ENCODE peak calls at places on chromosomes 4 and X, in five cellular contexts. R is HepG2, N is IMR-90, V is H1, K is HCT116. Z is an unnamed sample.

GRCh38 chr4:94412019-94413017 is 39.4 kb upstream of the PDLIM5 start:
- DNase-seq in R (peak), N (peak), V (no peak), K (peak), Z (peak)

GRCh38 chrX:153782871-153783270 is 2.0 kb downstream of the SRPK3 start:
- DNase-seq in R (no peak), N (no peak), V (no peak), K (no peak), Z (no peak)

GRCh38 chr4:13640149-13640671 is 12.7 kb upstream of the BOD1L1 start:
- DNase-seq in R (no peak), N (peak), V (no peak), K (no peak), Z (peak)

GRCh38 chr4:3287972-3288570 is 4.8 kb upstream of the RGS12 start:
- DNase-seq in R (no peak), N (no peak), V (peak), K (no peak), Z (no peak)

GRCh38 chrX:77510007-77510406 is 62.8 kb downstream of the FGF16 start:
- DNase-seq in R (no peak), N (peak), V (no peak), K (no peak), Z (no peak)

GRCh38 chr4:118968006-118968405 is 79.4 kb downstream of the SYNPO2 start:
- DNase-seq in R (no peak), N (peak), V (no peak), K (no peak), Z (no peak)

GRCh38 chr4:187798385-187798784 is 197.2 kb upstream of the ZFP42 start:
- DNase-seq in R (no peak), N (no peak), V (no peak), K (no peak), Z (no peak)

GRCh38 chr4:81032805-81033684 is 2.5 kb downstream of the BMP3 start:
- DNase-seq in R (no peak), N (peak), V (no peak), K (no peak), Z (no peak)

GRCh38 chr4:88382621-88383020 is 4.0 kb downstream of the HERC6 start:
- DNase-seq in R (no peak), N (no peak), V (no peak), K (no peak), Z (no peak)

GRCh38 chrX:39969099-39969825 is 128.5 kb downstream of the BCOR start:
- DNase-seq in R (no peak), N (no peak), V (peak), K (no peak), Z (no peak)

GRCh38 chrX:8374041-8374825 is 90.4 kb upstream of the VCX3B start:
- DNase-seq in R (no peak), N (no peak), V (no peak), K (no peak), Z (no peak)

GRCh38 chr4:83124079-83124780 is 9.7 kb upstream of the PLAC8 start:
- DNase-seq in R (no peak), N (peak), V (no peak), K (no peak), Z (no peak)

GRCh38 chr4:86757468-86757867 is 91.7 kb downstream of the SLC10A6 start:
- DNase-seq in R (no peak), N (no peak), V (no peak), K (no peak), Z (no peak)

GRCh38 chr4:76301068-76301774 is 5.3 kb upstream of the STBD1 start:
- DNase-seq in R (peak), N (peak), V (no peak), K (peak), Z (peak)

DNA sequence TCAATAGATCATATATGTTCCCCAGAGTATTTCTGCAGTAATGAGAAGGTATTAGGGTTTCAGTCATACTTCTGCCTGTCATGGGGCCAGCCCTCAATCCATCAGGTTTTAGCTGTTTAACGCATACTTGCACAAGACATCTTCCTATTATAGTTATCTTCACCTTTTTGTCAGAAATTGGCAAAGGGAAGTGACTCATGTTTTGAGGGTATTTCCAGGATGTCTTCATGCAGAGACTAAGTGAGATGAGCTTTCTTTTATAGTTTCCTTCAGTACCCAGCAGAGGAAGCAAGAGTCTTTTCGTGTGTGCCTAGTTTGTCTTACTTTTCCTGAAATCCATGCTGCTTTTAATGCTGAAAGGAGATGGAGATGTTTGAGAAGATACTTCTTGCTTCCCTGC is 9.5 kb downstream of the CSTF2 start:
- DNase-seq in R (no peak), N (peak), V (no peak), K (no peak), Z (no peak)
- TF ChIP-seq RAD21 in R (no peak), N (peak), V (no peak), K (no peak), Z (no peak)

DNA sequence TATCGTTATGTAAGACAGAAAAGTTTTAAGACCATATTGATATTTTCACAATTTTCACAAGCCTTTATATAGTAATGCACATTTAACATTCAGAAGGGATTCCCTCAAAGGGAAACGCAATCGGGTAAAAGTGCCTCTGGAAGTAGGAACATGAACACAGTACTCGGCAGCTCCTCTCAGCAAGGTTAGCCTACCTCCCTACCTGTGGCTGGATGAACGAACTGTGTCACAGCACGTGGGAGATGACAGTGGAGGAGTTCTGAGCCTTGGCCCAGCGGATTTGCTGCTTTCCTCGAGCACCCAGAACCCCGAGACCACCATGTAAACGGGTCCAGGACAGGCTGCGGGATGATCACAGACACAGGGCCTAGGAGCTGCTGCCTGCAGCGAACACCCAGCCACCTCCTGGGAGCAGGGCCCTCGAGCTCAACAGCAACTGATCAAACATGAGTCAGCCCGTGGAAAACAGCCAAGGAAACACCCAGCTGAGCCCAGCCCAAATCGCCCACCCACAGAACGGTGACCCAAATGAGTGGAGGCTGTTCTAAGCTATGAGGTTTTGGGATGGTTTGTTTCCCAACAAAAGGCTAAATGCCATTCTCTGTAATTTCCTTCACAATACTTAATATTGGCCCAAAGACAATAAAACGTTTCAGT is 30.4 kb downstream of the FAT1 start:
- DNase-seq in R (no peak), N (peak), V (no peak), K (peak), Z (peak)
- TF ChIP-seq RAD21 in R (no peak), N (no peak), V (no peak), K (no peak), Z (no peak)

DNA sequence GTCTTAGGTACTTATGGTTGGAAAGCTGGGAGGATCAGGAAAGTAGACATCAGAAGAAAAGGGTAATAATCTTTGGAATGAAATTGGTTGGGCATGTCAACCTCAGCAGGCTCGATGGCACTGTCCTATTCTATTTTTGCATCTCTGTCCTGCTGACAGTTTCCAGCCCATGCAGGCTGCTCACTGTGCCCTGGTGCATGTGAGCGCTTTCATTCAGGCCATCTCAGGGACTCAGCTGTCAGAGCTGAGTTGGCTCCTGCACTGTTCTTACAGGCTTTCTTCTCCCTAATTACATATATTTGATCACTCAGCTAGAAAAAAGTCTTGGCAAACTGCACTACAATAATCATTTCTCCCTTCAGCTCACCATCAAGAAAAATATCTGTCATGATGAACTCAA is 84.7 kb downstream of the RASL11B start:
- DNase-seq in R (no peak), N (no peak), V (no peak), K (no peak), Z (no peak)
- TF ChIP-seq RAD21 in R (no peak), N (no peak), V (no peak), K (no peak), Z (no peak)

GRCh38 chr4:48670587-48670986 is 109.5 kb downstream of the FRYL start:
- DNase-seq in R (no peak), N (no peak), V (no peak), K (no peak), Z (no peak)
- TF ChIP-seq RAD21 in R (no peak), N (no peak), V (no peak), K (no peak), Z (no peak)

GRCh38 chr4:148333265-148333664 is 108.9 kb downstream of the NR3C2 start:
- DNase-seq in R (no peak), N (no peak), V (no peak), K (no peak), Z (no peak)

GRCh38 chr4:148329751-148330150 is 112.5 kb downstream of the NR3C2 start:
- DNase-seq in R (no peak), N (no peak), V (no peak), K (no peak), Z (no peak)

GRCh38 chr4:148330724-148331123 is 111.5 kb downstream of the NR3C2 start:
- DNase-seq in R (no peak), N (no peak), V (no peak), K (no peak), Z (no peak)

GRCh38 chr4:148327683-148328082 is 114.5 kb downstream of the NR3C2 start:
- DNase-seq in R (no peak), N (no peak), V (no peak), K (no peak), Z (no peak)

GRCh38 chr4:148330161-148330560 is 112.1 kb downstream of the NR3C2 start:
- DNase-seq in R (no peak), N (no peak), V (no peak), K (no peak), Z (no peak)
- TF ChIP-seq RAD21 in R (no peak), N (no peak), V (no peak), K (no peak), Z (no peak)

DNA sequence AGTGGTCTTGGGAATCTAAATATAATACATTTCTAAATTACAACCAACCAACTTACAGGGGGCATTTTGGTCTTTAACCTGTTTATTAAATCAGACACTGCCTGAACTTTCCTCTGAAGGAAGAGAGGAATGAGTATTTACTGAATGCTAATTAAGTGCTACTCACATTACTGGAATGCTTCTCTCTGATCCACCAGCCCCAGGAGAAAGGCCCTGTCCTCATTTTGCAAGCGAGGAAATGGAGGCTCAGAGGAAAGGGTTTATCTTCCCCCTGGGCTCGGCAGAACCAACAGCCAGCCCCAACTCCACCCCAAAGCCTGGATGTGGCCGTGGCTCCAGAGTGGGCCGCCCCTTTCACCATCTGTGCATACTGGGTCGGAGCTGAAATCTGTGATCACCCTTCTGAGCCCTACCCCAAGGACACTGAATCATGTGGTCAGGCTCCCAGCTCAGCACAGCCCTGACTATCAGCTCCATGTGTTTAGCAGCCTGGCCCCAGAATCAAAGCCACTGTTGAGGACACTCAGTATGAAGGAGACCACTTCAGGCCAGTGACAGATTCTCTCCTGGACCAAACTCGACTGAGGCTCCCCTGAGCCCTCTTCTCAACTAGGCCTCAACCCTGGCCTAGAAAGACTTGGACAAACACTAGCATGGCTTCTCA is 56.7 kb upstream of the ENPP6 start:
- DNase-seq in R (no peak), N (no peak), V (no peak), K (no peak), Z (no peak)
- TF ChIP-seq RAD21 in R (no peak), N (no peak), V (no peak), K (no peak), Z (no peak)

GRCh38 chrX:43809463-43809862 is 72.8 kb downstream of the MAOB start:
- DNase-seq in R (no peak), N (peak), V (no peak), K (no peak), Z (no peak)
- TF ChIP-seq RAD21 in R (no peak), N (no peak), V (no peak), K (no peak), Z (no peak)

GRCh38 chr4:101192244-101192643 is 155.1 kb downstream of the PPP3CA start:
- DNase-seq in R (peak), N (no peak), V (no peak), K (no peak), Z (no peak)

GRCh38 chr4:101188906-101189305 is 158.4 kb downstream of the PPP3CA start:
- DNase-seq in R (no peak), N (no peak), V (no peak), K (no peak), Z (no peak)

GRCh38 chr4:101187837-101188236 is 159.5 kb downstream of the PPP3CA start:
- DNase-seq in R (no peak), N (no peak), V (no peak), K (no peak), Z (no peak)

GRCh38 chr4:101186558-101187184 is 160.7 kb downstream of the PPP3CA start:
- DNase-seq in R (no peak), N (no peak), V (no peak), K (no peak), Z (no peak)

GRCh38 chr4:101191302-101192098 is 155.8 kb downstream of the PPP3CA start:
- DNase-seq in R (no peak), N (peak), V (peak), K (no peak), Z (peak)
- TF ChIP-seq RAD21 in R (no peak), N (no peak), V (peak), K (no peak), Z (peak)

GRCh38 chrX:149521438-149521837 is 16.3 kb upstream of the IDS start:
- DNase-seq in R (no peak), N (no peak), V (no peak), K (no peak), Z (no peak)
- TF ChIP-seq RAD21 in R (no peak), N (no peak), V (no peak), K (no peak), Z (no peak)

GRCh38 chr4:42050850-42051249 is 60.5 kb downstream of the SLC30A9 start:
- DNase-seq in R (no peak), N (peak), V (no peak), K (no peak), Z (no peak)

GRCh38 chr4:42048394-42048793 is 58.1 kb downstream of the SLC30A9 start:
- DNase-seq in R (no peak), N (peak), V (no peak), K (no peak), Z (peak)
- TF ChIP-seq RAD21 in R (no peak), N (no peak), V (no peak), K (no peak), Z (no peak)

Z was measured in A549.